ENCODE peak calls at places on chromosomes 12 and 14, in five cellular contexts. One of them, this sample, is unnamed.
A peak's percentile ranks its signal among the peaks of the same experiment; 100 is the strongest.

GRCh38 chr14:52692248-52692962 is 3.0 kb downstream of the ERO1A start:
- DNase-seq in HepG2: no peak
- DNase-seq in HAP-1: no peak
- DNase-seq in right lobe of liver: no peak
- DNase-seq in K562: no peak
- DNase-seq in this sample: no peak

GRCh38 chr12:118436002-118436724 is 59.8 kb downstream of the SUDS3 start:
- DNase-seq in HepG2: no peak
- DNase-seq in HAP-1: no peak
- DNase-seq in right lobe of liver: no peak
- DNase-seq in K562: no peak
- DNase-seq in this sample: peak; percentile 63

GRCh38 chr12:80445083-80445482 is 1.0 kb downstream of the PTPRQ start:
- DNase-seq in HepG2: no peak
- DNase-seq in HAP-1: no peak
- DNase-seq in right lobe of liver: no peak
- DNase-seq in K562: no peak
- DNase-seq in this sample: no peak

GRCh38 chr12:53700567-53700966 is 24.7 kb upstream of the ATP5MC2 start:
- DNase-seq in HepG2: no peak
- DNase-seq in HAP-1: no peak
- DNase-seq in right lobe of liver: no peak
- DNase-seq in K562: no peak
- DNase-seq in this sample: peak; percentile 41

GRCh38 chr12:106415134-106415533 is 57.6 kb downstream of the POLR3B start:
- DNase-seq in HepG2: no peak
- DNase-seq in HAP-1: no peak
- DNase-seq in right lobe of liver: no peak
- DNase-seq in K562: no peak
- DNase-seq in this sample: no peak

GRCh38 chr14:80522936-80523335 is 311.6 kb upstream of the DIO2 start:
- DNase-seq in HepG2: no peak
- DNase-seq in HAP-1: no peak
- DNase-seq in right lobe of liver: no peak
- DNase-seq in K562: no peak
- DNase-seq in this sample: no peak

GRCh38 chr12:92162079-92162478 is 16.4 kb upstream of the BTG1 start:
- DNase-seq in HepG2: no peak
- DNase-seq in HAP-1: no peak
- DNase-seq in right lobe of liver: no peak
- DNase-seq in K562: no peak
- DNase-seq in this sample: no peak

GRCh38 chr12:75208851-75209781 is 523 bp downstream of the KCNC2 start:
- DNase-seq in HepG2: no peak
- DNase-seq in HAP-1: no peak
- DNase-seq in right lobe of liver: peak; percentile 37
- DNase-seq in K562: no peak
- DNase-seq in this sample: peak; percentile 59

GRCh38 chr12:67742461-67742860 is 93.9 kb downstream of the DYRK2 start:
- DNase-seq in HepG2: no peak
- DNase-seq in HAP-1: no peak
- DNase-seq in right lobe of liver: no peak
- DNase-seq in K562: no peak
- DNase-seq in this sample: no peak

GRCh38 chr12:40565029-40565633 is 127.1 kb upstream of the CNTN1 start:
- DNase-seq in HepG2: no peak
- DNase-seq in HAP-1: no peak
- DNase-seq in right lobe of liver: no peak
- DNase-seq in K562: no peak
- DNase-seq in this sample: no peak

GRCh38 chr12:20457582-20457981 is 89.2 kb downstream of the PDE3A start:
- DNase-seq in HepG2: no peak
- DNase-seq in HAP-1: no peak
- DNase-seq in right lobe of liver: no peak
- DNase-seq in K562: no peak
- DNase-seq in this sample: no peak

GRCh38 chr14:56687123-56687522 is 107.5 kb downstream of the TMEM260 start:
- DNase-seq in HepG2: no peak
- DNase-seq in HAP-1: peak; percentile 27
- DNase-seq in right lobe of liver: no peak
- DNase-seq in K562: no peak
- DNase-seq in this sample: no peak

GRCh38 chr12:47753021-47754001 is 5.4 kb downstream of the RAPGEF3 start:
- DNase-seq in HepG2: no peak
- DNase-seq in HAP-1: no peak
- DNase-seq in right lobe of liver: no peak
- DNase-seq in K562: no peak
- DNase-seq in this sample: no peak

GRCh38 chr14:22520235-22520634 is 68.8 kb downstream of the DAD1 start:
- DNase-seq in HepG2: no peak
- DNase-seq in HAP-1: no peak
- DNase-seq in right lobe of liver: no peak
- DNase-seq in K562: peak; percentile 10
- DNase-seq in this sample: peak; percentile 42

GRCh38 chr12:3436496-3437060 is 54.4 kb upstream of the PRMT8 start:
- DNase-seq in HepG2: no peak
- DNase-seq in HAP-1: no peak
- DNase-seq in right lobe of liver: no peak
- DNase-seq in K562: no peak
- DNase-seq in this sample: no peak

GRCh38 chr14:26200675-26201074 is 397.2 kb downstream of the NOVA1 start:
- DNase-seq in HepG2: no peak
- DNase-seq in HAP-1: no peak
- DNase-seq in right lobe of liver: no peak
- DNase-seq in K562: no peak
- DNase-seq in this sample: no peak

GRCh38 chr12:124490584-124491305 is 76.7 kb downstream of the NCOR2 start:
- DNase-seq in HepG2: no peak
- DNase-seq in HAP-1: no peak
- DNase-seq in right lobe of liver: peak; percentile 94
- DNase-seq in K562: peak; percentile 77
- DNase-seq in this sample: no peak

GRCh38 chr12:22657538-22657937 is 32.6 kb downstream of the ETNK1 start:
- DNase-seq in HepG2: no peak
- DNase-seq in HAP-1: no peak
- DNase-seq in right lobe of liver: no peak
- DNase-seq in K562: no peak
- DNase-seq in this sample: no peak

GRCh38 chr12:112590281-112590680 is 171.5 kb downstream of the PTPN11 start:
- DNase-seq in HepG2: no peak
- DNase-seq in HAP-1: no peak
- DNase-seq in right lobe of liver: no peak
- DNase-seq in K562: no peak
- DNase-seq in this sample: no peak

GRCh38 chr12:91926810-91927209 is 218.8 kb downstream of the BTG1 start:
- DNase-seq in HepG2: peak; percentile 23
- DNase-seq in HAP-1: no peak
- DNase-seq in right lobe of liver: no peak
- DNase-seq in K562: no peak
- DNase-seq in this sample: no peak

GRCh38 chr14:100323121-100323941 is at the start of gene SLC25A47:
- DNase-seq in HepG2: no peak
- DNase-seq in HAP-1: no peak
- DNase-seq in right lobe of liver: peak; percentile 94
- DNase-seq in K562: no peak
- DNase-seq in this sample: no peak

GRCh38 chr14:100325231-100325632 is 2.1 kb downstream of the SLC25A47 start:
- DNase-seq in HepG2: no peak
- DNase-seq in HAP-1: no peak
- DNase-seq in right lobe of liver: peak; percentile 96
- DNase-seq in K562: no peak
- DNase-seq in this sample: no peak

GRCh38 chr14:100325958-100326357 is 2.8 kb downstream of the SLC25A47 start:
- DNase-seq in HepG2: no peak
- DNase-seq in HAP-1: no peak
- DNase-seq in right lobe of liver: peak; percentile 91
- DNase-seq in K562: no peak
- DNase-seq in this sample: no peak

GRCh38 chr14:100322138-100322957 is 791 bp upstream of the SLC25A47 start:
- DNase-seq in HepG2: no peak
- DNase-seq in HAP-1: no peak
- DNase-seq in right lobe of liver: no peak
- DNase-seq in K562: no peak
- DNase-seq in this sample: no peak

DNA sequence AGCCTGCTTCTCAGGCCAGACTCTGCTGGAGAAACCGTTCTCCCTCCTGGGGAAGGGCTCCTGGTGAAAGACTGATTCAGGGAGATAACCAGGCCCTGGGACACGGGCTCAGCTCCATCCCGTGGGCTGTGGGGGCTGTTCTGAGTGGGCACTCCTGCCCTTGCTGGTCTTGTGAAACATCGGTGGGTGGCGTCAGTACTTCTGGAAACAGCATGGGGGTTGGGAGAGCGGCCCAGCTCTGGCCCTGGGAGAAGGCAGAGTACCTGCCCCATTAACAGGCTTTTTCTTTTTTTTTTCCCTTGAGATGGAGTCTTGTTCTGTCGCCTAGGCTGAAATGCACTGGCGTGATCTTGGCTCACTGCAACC is 786 bp downstream of the SLC25A47 start:
- DNase-seq in HepG2: no peak
- DNase-seq in HAP-1: no peak
- DNase-seq in right lobe of liver: peak; percentile 88
- DNase-seq in K562: no peak
- DNase-seq in this sample: no peak
- H3K9me3 ChIP-seq in HepG2: no peaks in the 10 kb centered on the region
- H3K9me3 ChIP-seq in HAP-1: no peaks in the 10 kb centered on the region
- H3K9me3 ChIP-seq in right lobe of liver: no peaks in the 10 kb centered on the region
- H3K9me3 ChIP-seq in K562: no peaks in the 10 kb centered on the region
- H3K9me3 ChIP-seq in this sample: no peaks in the 10 kb centered on the region

DNA sequence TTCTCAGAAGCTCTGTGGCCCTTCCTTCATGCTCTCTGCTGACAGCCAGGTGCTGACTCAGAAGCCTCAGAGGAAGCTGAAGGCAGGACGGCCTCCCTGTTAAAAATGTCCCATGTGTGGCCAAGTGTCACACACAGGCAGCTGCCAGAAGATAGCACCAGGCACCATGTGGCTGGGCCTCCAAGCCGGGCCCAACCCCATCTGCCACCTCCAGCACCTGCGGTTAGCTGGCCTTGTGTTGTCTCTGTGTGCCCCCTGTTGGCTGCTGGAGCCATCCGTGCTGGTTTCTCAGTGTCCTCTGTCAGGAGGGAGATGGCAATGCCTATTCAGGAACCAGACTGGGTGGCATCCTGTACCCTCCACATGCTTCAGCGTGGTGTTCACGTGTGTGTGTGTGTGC is 63.2 kb downstream of the TSPAN11 start:
- DNase-seq in HepG2: peak; percentile 39
- DNase-seq in HAP-1: no peak
- DNase-seq in right lobe of liver: no peak
- DNase-seq in K562: peak; percentile 26
- DNase-seq in this sample: peak; percentile 92
- H3K36me3 ChIP-seq in HepG2: no peaks in the 10 kb centered on the region
- H3K36me3 ChIP-seq in HAP-1: no peaks in the 10 kb centered on the region
- H3K36me3 ChIP-seq in right lobe of liver: no peaks in the 10 kb centered on the region
- H3K36me3 ChIP-seq in K562: no peaks in the 10 kb centered on the region
- H3K36me3 ChIP-seq in this sample: peaks cover 8% of the 10 kb centered on the region

GRCh38 chr12:29544428-29545101 is 47.1 kb upstream of the OVCH1 start:
- DNase-seq in HepG2: no peak
- DNase-seq in HAP-1: no peak
- DNase-seq in right lobe of liver: no peak
- DNase-seq in K562: no peak
- DNase-seq in this sample: no peak

GRCh38 chr12:29545102-29545467 is 47.6 kb upstream of the OVCH1 start:
- DNase-seq in HepG2: no peak
- DNase-seq in HAP-1: no peak
- DNase-seq in right lobe of liver: no peak
- DNase-seq in K562: no peak
- DNase-seq in this sample: no peak

GRCh38 chr12:29547151-29547561 is 49.7 kb upstream of the OVCH1 start:
- DNase-seq in HepG2: no peak
- DNase-seq in HAP-1: no peak
- DNase-seq in right lobe of liver: no peak
- DNase-seq in K562: no peak
- DNase-seq in this sample: no peak

GRCh38 chr12:29546000-29546399 is 48.5 kb upstream of the OVCH1 start:
- DNase-seq in HepG2: no peak
- DNase-seq in HAP-1: no peak
- DNase-seq in right lobe of liver: no peak
- DNase-seq in K562: no peak
- DNase-seq in this sample: no peak

DNA sequence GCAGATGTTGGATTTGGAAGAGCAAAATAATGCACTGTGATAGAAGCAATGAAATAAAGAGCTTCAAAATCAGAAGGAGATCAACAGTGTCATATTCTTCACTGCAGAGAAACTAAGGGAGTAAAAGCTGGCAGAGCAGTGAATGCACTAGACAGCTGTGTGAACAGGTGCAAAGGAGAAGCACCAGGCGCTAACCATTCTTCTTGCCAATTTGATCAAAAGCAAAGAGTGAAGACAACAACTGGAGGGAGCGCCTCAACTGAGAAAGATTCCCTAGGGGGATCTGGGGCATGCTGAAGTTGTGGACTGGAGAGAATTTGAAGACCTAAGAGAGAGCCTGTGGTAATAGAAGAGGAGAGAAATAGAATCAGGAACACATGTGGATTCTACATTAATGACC is 50.4 kb upstream of the OVCH1 start:
- DNase-seq in HepG2: no peak
- DNase-seq in HAP-1: no peak
- DNase-seq in right lobe of liver: no peak
- DNase-seq in K562: no peak
- DNase-seq in this sample: no peak
- H3K9me3 ChIP-seq in HepG2: no peaks in the 10 kb centered on the region
- H3K9me3 ChIP-seq in HAP-1: no peaks in the 10 kb centered on the region
- H3K9me3 ChIP-seq in right lobe of liver: no peaks in the 10 kb centered on the region
- H3K9me3 ChIP-seq in K562: no peaks in the 10 kb centered on the region
- H3K9me3 ChIP-seq in this sample: no peaks in the 10 kb centered on the region

GRCh38 chr14:102013669-102014200 is 49.4 kb downstream of the DYNC1H1 start:
- DNase-seq in HepG2: no peak
- DNase-seq in HAP-1: no peak
- DNase-seq in right lobe of liver: no peak
- DNase-seq in K562: no peak
- DNase-seq in this sample: peak; percentile 78

GRCh38 chr14:102016420-102017090 is 52.2 kb downstream of the DYNC1H1 start:
- DNase-seq in HepG2: no peak
- DNase-seq in HAP-1: no peak
- DNase-seq in right lobe of liver: no peak
- DNase-seq in K562: no peak
- DNase-seq in this sample: no peak

GRCh38 chr14:102015045-102015685 is 50.8 kb downstream of the DYNC1H1 start:
- DNase-seq in HepG2: no peak
- DNase-seq in HAP-1: no peak
- DNase-seq in right lobe of liver: no peak
- DNase-seq in K562: no peak
- DNase-seq in this sample: no peak

GRCh38 chr14:102018251-102018650 is 53.9 kb downstream of the DYNC1H1 start:
- DNase-seq in HepG2: no peak
- DNase-seq in HAP-1: no peak
- DNase-seq in right lobe of liver: no peak
- DNase-seq in K562: no peak
- DNase-seq in this sample: no peak

DNA sequence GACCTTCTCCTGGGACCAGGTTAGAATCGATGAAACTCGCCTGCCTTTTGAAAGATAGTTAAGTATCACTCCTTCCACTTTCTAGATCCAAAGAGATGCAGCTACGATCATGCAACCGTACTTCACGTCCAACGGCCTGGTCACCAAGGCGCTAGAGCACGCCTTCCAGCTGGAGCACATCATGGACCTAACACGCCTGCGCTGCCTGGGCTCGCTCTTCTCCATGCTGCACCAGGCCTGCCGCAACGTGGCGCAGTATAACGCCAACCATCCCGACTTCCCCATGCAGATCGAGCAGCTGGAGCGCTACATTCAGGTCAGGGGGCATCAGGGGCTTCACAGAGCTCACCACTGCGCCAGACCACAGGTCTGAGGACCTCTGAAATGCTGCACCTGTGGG is 51.4 kb downstream of the DYNC1H1 start:
- DNase-seq in HepG2: no peak
- DNase-seq in HAP-1: no peak
- DNase-seq in right lobe of liver: no peak
- DNase-seq in K562: no peak
- DNase-seq in this sample: no peak
- H3K36me3 ChIP-seq in HepG2: peaks cover 48% of the 10 kb centered on the region
- H3K36me3 ChIP-seq in HAP-1: peaks cover 93% of the 10 kb centered on the region
- H3K36me3 ChIP-seq in right lobe of liver: peaks cover 58% of the 10 kb centered on the region
- H3K36me3 ChIP-seq in K562: peaks cover 93% of the 10 kb centered on the region
- H3K36me3 ChIP-seq in this sample: peaks cover 90% of the 10 kb centered on the region

This sample was measured in WERI-Rb-1.